ENCODE peak calls at places on chromosomes 6 and 20, in eight cellular contexts. N is endothelial cell, L is HCT116, A is RWPE1, U is brain microvascular endothelial cell, R is H9, Y is left ventricle myocardium inferior, J is GM13977. X is an unnamed sample.

GRCh38 chr6:4930025-4930692 is 73.7 kb downstream of the RPP40 start:
- DNase-seq in L (no peak), U (no peak), A (no peak), J (no peak), Y (no peak), R (no peak), N (no peak), X (no peak)

GRCh38 chr20:34190262-34190661 is 51.0 kb upstream of the ASIP start:
- DNase-seq in U (no peak), Y (no peak), A (no peak), J (no peak), L (no peak), R (no peak), N (no peak), X (no peak)

GRCh38 chr6:35663447-35664235 is 25.1 kb downstream of the FKBP5 start:
- DNase-seq in R (no peak), L (no peak), U (peak), J (peak), N (no peak), A (no peak), Y (no peak), X (peak)

GRCh38 chr6:129094147-129094546 is 211.2 kb downstream of the LAMA2 start:
- DNase-seq in Y (no peak), R (no peak), J (no peak), U (no peak), A (no peak), L (no peak), N (no peak), X (no peak)

GRCh38 chr6:85041376-85041775 is 277.0 kb upstream of the TBX18 start:
- DNase-seq in R (no peak), U (peak), A (no peak), N (no peak), J (no peak), Y (no peak), L (no peak), X (peak)

GRCh38 chr20:54228841-54229240 is 21.0 kb downstream of the PFDN4 start:
- DNase-seq in N (no peak), U (peak), Y (no peak), L (no peak), J (no peak), R (no peak), A (no peak), X (peak)

GRCh38 chr6:106694343-106694742 is 65.0 kb downstream of the QRSL1 start:
- DNase-seq in L (no peak), Y (no peak), R (peak), U (no peak), A (no peak), N (no peak), J (no peak), X (no peak)

GRCh38 chr20:9981834-9982233 is 53.0 kb upstream of the ANKEF1 start:
- DNase-seq in J (no peak), L (no peak), N (no peak), R (no peak), Y (no peak), A (no peak), U (no peak), X (peak)

GRCh38 chr6:33315753-33316602 is 1.6 kb downstream of the ZBTB22 start:
- DNase-seq in U (no peak), J (no peak), Y (no peak), N (no peak), R (no peak), A (no peak), L (no peak), X (no peak)

GRCh38 chr20:44776977-44777376 is 31.3 kb downstream of the KCNK15 start:
- DNase-seq in L (no peak), A (peak), Y (no peak), J (no peak), U (peak), N (peak), R (no peak), X (peak)

GRCh38 chr6:130928993-130929678 is 101.9 kb downstream of the SMLR1 start:
- DNase-seq in L (no peak), N (no peak), R (no peak), A (no peak), J (no peak), Y (no peak), U (peak), X (no peak)

GRCh38 chr6:21885532-21886089 is 292.1 kb downstream of the SOX4 start:
- DNase-seq in U (peak), A (peak), N (no peak), Y (peak), J (no peak), R (no peak), L (no peak), X (peak)

GRCh38 chr20:44658810-44659209 is 7.3 kb upstream of the ADA start:
- DNase-seq in R (no peak), A (no peak), Y (no peak), N (no peak), L (no peak), J (no peak), U (no peak), X (no peak)

GRCh38 chr6:11093591-11094410 is at the start of gene SMIM13:
- DNase-seq in R (peak), A (peak), N (peak), J (peak), U (peak), Y (peak), L (peak), X (peak)
- TF ChIP-seq CTCF in R (peak), A (peak), N (peak), J (peak), U (peak), Y (peak), L (peak), X (peak)

GRCh38 chr20:59032713-59033059 is 551 bp upstream of the ATP5F1E start:
- DNase-seq in R (no peak), U (no peak), J (no peak), Y (no peak), L (peak), N (peak), A (peak), X (no peak)
- TF ChIP-seq CTCF in R (peak), U (peak), J (no peak), Y (peak), L (no peak), N (no peak), A (peak), X (no peak)

GRCh38 chr6:77447254-77447653 is 16.0 kb downstream of the HTR1B start:
- DNase-seq in L (no peak), R (no peak), U (no peak), A (no peak), Y (no peak), N (no peak), J (no peak), X (no peak)

GRCh38 chr6:77454386-77454785 is 8.9 kb downstream of the HTR1B start:
- DNase-seq in N (no peak), R (no peak), L (no peak), Y (no peak), U (no peak), J (no peak), A (peak), X (no peak)

GRCh38 chr6:77448546-77448945 is 14.7 kb downstream of the HTR1B start:
- DNase-seq in U (no peak), A (no peak), R (no peak), Y (no peak), J (no peak), L (no peak), N (no peak), X (no peak)

GRCh38 chr6:77451466-77451865 is 11.8 kb downstream of the HTR1B start:
- DNase-seq in N (no peak), L (no peak), U (no peak), J (no peak), R (no peak), Y (no peak), A (no peak), X (no peak)

DNA sequence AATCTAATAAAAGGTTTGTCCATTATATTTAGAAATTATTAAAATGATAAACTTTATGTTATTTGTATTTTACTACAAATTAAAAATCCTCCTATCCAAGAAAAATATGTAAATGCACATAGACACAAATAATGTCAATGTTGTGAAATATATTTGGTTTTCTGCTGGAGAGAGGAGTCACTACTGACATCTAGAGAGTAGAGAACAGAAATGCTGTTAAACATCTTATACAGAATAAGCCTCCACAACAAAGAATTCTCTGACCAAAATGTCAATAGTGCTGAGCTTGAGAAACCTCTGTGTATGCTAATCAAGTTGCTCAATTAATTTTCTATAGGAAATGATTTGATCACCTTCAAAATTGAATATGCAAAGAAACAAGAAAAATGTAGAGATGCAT is 12.4 kb downstream of the HTR1B start:
- DNase-seq in A (no peak), L (no peak), R (no peak), N (no peak), J (no peak), Y (no peak), U (no peak), X (peak)
- TF ChIP-seq CTCF in A (peak), L (peak), R (no peak), N (no peak), J (no peak), Y (peak), U (peak), X (peak)

GRCh38 chr6:137092018-137092417 is 47.3 kb upstream of the IL20RA start:
- DNase-seq in N (no peak), Y (no peak), R (no peak), U (no peak), A (no peak), L (no peak), J (no peak), X (no peak)
- TF ChIP-seq CTCF in N (no peak), Y (no peak), R (no peak), U (no peak), A (no peak), L (no peak), J (no peak), X (no peak)

GRCh38 chr20:63706852-63707557 is 771 bp downstream of the ARFRP1 start:
- DNase-seq in R (peak), J (peak), U (peak), N (peak), A (peak), Y (no peak), L (no peak), X (peak)
- TF ChIP-seq CTCF in R (peak), J (peak), U (peak), N (no peak), A (peak), Y (no peak), L (peak), X (peak)

GRCh38 chr6:90369024-90369519 is 72.4 kb upstream of the BACH2 start:
- DNase-seq in R (peak), L (peak), J (peak), N (no peak), U (peak), A (peak), Y (peak), X (peak)

GRCh38 chr6:90370493-90370959 is 73.9 kb upstream of the BACH2 start:
- DNase-seq in A (no peak), N (no peak), R (no peak), L (no peak), J (no peak), U (no peak), Y (no peak), X (no peak)

GRCh38 chr6:90368001-90368400 is 71.4 kb upstream of the BACH2 start:
- DNase-seq in Y (no peak), A (no peak), U (no peak), L (no peak), J (no peak), N (no peak), R (no peak), X (no peak)

GRCh38 chr6:90368601-90369000 is 72.0 kb upstream of the BACH2 start:
- DNase-seq in A (no peak), U (peak), N (no peak), L (no peak), J (no peak), R (no peak), Y (no peak), X (no peak)

DNA sequence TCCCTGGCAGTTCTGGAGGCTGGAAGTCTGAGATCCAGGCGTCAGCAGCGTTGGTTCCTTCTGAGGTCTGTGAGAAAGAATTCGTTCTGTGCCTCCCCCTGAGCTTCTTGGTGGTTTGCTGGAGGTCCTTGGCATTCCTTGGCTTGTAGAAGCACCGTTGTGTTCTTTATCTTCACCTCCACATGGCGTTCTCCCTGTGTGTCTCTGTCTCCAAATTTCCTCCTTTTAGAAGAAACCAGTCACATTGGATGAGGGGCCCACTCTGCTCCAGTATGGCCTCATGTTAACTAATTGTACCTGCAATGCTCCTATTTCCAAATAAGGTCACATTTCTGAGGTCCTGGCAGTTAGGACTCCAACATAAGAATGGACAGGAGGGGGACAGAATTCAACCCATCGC is 73.0 kb upstream of the BACH2 start:
- DNase-seq in Y (no peak), U (peak), R (no peak), N (no peak), J (no peak), L (no peak), A (no peak), X (no peak)
- TF ChIP-seq CTCF in Y (no peak), U (no peak), R (no peak), N (no peak), J (no peak), L (no peak), A (no peak), X (no peak)

DNA sequence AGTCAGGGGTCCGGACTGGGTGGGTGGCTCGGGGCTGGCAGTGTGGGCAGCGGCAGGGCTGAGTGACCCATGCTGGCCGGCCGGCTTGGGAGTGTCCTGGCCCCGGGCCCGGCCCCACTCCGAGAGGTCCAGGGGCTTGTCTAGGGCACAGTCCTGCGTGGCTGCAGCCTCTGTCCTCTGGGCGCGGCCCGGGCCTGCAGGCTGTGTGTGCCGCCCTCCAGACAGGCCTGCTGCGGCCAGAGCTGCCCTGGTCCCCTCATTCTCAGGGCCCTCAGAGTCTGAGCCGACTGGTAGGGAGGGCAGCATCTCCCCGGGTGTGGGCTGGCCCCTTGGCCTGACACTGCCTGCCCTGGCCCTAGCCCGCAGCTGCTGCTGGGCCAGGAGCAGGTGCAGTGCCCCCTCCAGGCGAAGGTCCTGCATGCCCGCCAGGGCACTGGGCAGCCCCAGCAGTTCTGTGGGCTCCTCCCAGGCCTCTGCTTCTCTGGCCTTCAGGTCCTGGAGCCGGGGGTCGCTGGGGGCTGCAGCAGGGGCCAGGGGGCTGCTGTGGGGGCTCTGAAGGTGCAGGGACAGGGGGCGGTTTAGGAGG is 6.9 kb upstream of the CABLES2 start:
- DNase-seq in A (no peak), R (peak), N (peak), Y (no peak), J (no peak), U (no peak), L (no peak), X (no peak)
- TF ChIP-seq CTCF in A (peak), R (peak), N (no peak), Y (no peak), J (no peak), U (peak), L (peak), X (peak)